ENCODE peak calls at places on chromosomes 12 and 14, in ten cellular contexts. L is heart left ventricle, E is A673, Y is body of pancreas, C is GM23338, H is lower lobe of right lung, G is gastrocnemius medialis, X is astrocyte, M is IMR-90, B is left ventricle myocardium inferior. A is an unnamed sample. For H3K4me1, the result is how much of the 10 kb centered on the place peaks cover.

GRCh38 chr12:124518051-124518932 is 49.1 kb downstream of the NCOR2 start:
- DNase-seq in L (peak), E (peak), Y (peak), C (no peak), H (peak), G (peak), X (peak), M (peak), B (peak), A (peak)

GRCh38 chr14:51860836-51861583 is 598 bp downstream of the GNG2 start:
- DNase-seq in L (no peak), E (no peak), Y (no peak), C (no peak), H (no peak), G (no peak), X (peak), M (peak), B (no peak), A (no peak)

GRCh38 chr12:108875682-108876361 is 4.1 kb upstream of the DAO start:
- DNase-seq in L (no peak), E (no peak), Y (no peak), C (no peak), H (no peak), G (no peak), X (no peak), M (no peak), B (no peak), A (no peak)

GRCh38 chr14:104223101-104223809 is 84.9 kb downstream of the KIF26A start:
- DNase-seq in L (peak), E (peak), Y (peak), C (peak), H (peak), G (no peak), X (no peak), M (no peak), B (no peak), A (no peak)

GRCh38 chr12:122435186-122435585 is 12.7 kb upstream of the CLIP1 start:
- DNase-seq in L (no peak), E (no peak), Y (no peak), C (no peak), H (no peak), G (no peak), X (no peak), M (no peak), B (no peak), A (no peak)

GRCh38 chr12:7154042-7154441 is 23.9 kb downstream of the CLSTN3 start:
- DNase-seq in L (no peak), E (no peak), Y (no peak), C (no peak), H (no peak), G (no peak), X (no peak), M (no peak), B (no peak), A (no peak)

GRCh38 chr12:85441740-85442139 is 161.7 kb downstream of the ALX1 start:
- DNase-seq in L (no peak), E (peak), Y (no peak), C (no peak), H (no peak), G (no peak), X (no peak), M (peak), B (no peak), A (peak)

GRCh38 chr12:6943719-6944380 is at the start of the genes C12orf57 and RNU7-1:
- DNase-seq in L (peak), E (peak), Y (peak), C (peak), H (peak), G (no peak), X (peak), M (peak), B (peak), A (peak)

GRCh38 chr14:101595349-101595748 is 34.1 kb downstream of the DIO3 start:
- DNase-seq in L (no peak), E (no peak), Y (no peak), C (no peak), H (no peak), G (no peak), X (no peak), M (no peak), B (no peak), A (no peak)

GRCh38 chr14:89634037-89634436 is 217.0 kb upstream of the FOXN3 start:
- DNase-seq in L (no peak), E (no peak), Y (no peak), C (no peak), H (no peak), G (no peak), X (no peak), M (no peak), B (no peak), A (no peak)

GRCh38 chr12:128621304-128621703 is 202.5 kb downstream of the SLC15A4 start:
- DNase-seq in L (no peak), E (no peak), Y (no peak), C (no peak), H (no peak), G (no peak), X (no peak), M (no peak), B (no peak), A (no peak)

GRCh38 chr14:104970231-104971068 is 7.7 kb downstream of the AHNAK2 start:
- DNase-seq in L (peak), E (peak), Y (no peak), C (peak), H (peak), G (peak), X (peak), M (peak), B (peak), A (peak)

DNA sequence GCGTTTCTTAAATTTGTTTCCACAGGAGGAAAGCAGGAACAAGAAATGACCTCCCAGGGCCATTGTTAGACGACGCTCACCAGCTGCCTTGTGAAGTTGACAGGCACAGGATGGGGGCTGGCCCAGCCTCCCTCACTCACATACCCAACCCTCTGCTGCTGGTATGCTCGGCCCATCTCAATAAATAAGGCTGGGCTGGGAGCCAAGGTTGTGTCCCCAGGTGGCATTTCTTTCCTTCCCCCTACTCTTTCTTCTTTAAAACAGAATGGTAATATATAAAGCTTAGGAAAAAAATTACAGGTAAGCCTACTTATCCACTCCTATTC is 93.0 kb downstream of the ACTN1 start:
- DNase-seq in L (no peak), E (peak), Y (no peak), C (peak), H (no peak), G (no peak), X (no peak), M (no peak), B (no peak), A (no peak)
- H3K27ac ChIP-seq in L (no peak), E (no peak), Y (no peak), C (no peak), H (no peak), G (no peak), X (peak), M (no peak), B (no peak), A (no peak)

DNA sequence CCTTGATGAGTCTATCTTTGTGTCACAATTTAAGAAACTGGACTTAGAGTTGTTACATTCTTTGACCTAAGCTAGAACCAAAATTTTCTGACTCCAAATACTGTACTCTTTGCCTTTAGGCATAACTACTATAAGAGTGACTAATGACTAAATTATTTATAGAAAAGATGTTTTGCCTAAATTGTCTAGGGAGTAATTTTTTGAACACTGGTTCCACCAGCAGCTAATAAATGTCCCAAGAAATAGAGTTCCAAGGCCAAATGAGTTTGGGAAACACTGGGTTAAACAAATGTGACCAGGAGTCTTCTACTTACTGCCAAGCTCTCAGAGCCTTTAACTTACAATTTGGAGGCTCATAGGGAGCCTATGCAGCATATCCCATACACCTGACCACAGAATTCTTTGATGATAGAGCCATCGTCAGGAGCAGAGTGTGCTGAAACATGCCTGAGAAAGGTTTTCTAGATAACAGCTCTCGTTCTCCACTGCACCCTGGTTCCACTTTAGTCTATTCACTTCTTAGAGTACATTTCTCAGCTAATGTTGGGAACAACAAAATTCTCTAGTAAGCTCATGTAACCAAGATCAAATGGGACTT is 215.9 kb upstream of the HMGA2 start:
- DNase-seq in L (no peak), E (no peak), Y (no peak), C (no peak), H (no peak), G (no peak), X (peak), M (peak), B (no peak), A (peak)
- H3K4me1 ChIP-seq in L (under half), E (under half), Y (under half), C (under half), H (under half), G (under half), X (under half), M (under half), B (under half), A (half or more)

GRCh38 chr12:51083140-51083833 is at the start of gene CSRNP2:
- DNase-seq in L (peak), E (peak), Y (peak), C (peak), H (peak), G (peak), X (peak), M (peak), B (peak), A (peak)
- TF ChIP-seq CTCF in L (no peak), E (no peak), Y (no peak), C (no peak), H (peak), G (no peak), X (no peak), M (peak), B (no peak), A (peak)

GRCh38 chr12:53213348-53213747 is 6.3 kb upstream of the ITGB7 start:
- DNase-seq in L (peak), E (peak), Y (peak), C (peak), H (peak), G (peak), X (peak), M (peak), B (peak), A (no peak)
- H3K27ac ChIP-seq in L (peak), E (no peak), Y (no peak), C (peak), H (no peak), G (no peak), X (no peak), M (no peak), B (peak), A (no peak)

GRCh38 chr12:104154286-104154685 is 16.3 kb upstream of the NFYB start:
- DNase-seq in L (no peak), E (no peak), Y (no peak), C (no peak), H (no peak), G (no peak), X (no peak), M (no peak), B (no peak), A (no peak)
- H3K4me1 ChIP-seq in L (under half), E (under half), Y (under half), C (under half), H (under half), G (under half), X (under half), M (under half), B (under half), A (under half)

GRCh38 chr14:60514378-60515243 is 5.7 kb downstream of the SIX6 start:
- DNase-seq in L (no peak), E (peak), Y (peak), C (peak), H (no peak), G (peak), X (peak), M (no peak), B (no peak), A (no peak)
- TF ChIP-seq CTCF in L (no peak), E (peak), Y (peak), C (peak), H (peak), G (no peak), X (no peak), M (peak), B (peak), A (peak)

GRCh38 chr12:57782243-57782607 is 362 bp upstream of the TSFM start:
- DNase-seq in L (no peak), E (no peak), Y (no peak), C (no peak), H (no peak), G (no peak), X (no peak), M (no peak), B (no peak), A (no peak)

GRCh38 chr12:57783861-57784260 is 1.3 kb downstream of the TSFM start:
- DNase-seq in L (no peak), E (no peak), Y (no peak), C (no peak), H (no peak), G (no peak), X (no peak), M (no peak), B (no peak), A (no peak)

GRCh38 chr12:57782608-57783465 is at the start of gene TSFM:
- DNase-seq in L (peak), E (peak), Y (peak), C (peak), H (peak), G (peak), X (peak), M (peak), B (peak), A (peak)

GRCh38 chr12:57781801-57782200 is 786 bp upstream of the TSFM start:
- DNase-seq in L (no peak), E (no peak), Y (no peak), C (no peak), H (no peak), G (no peak), X (no peak), M (no peak), B (no peak), A (no peak)

GRCh38 chr12:57783466-57783801 is 847 bp downstream of the TSFM start:
- DNase-seq in L (no peak), E (no peak), Y (no peak), C (no peak), H (no peak), G (no peak), X (no peak), M (no peak), B (no peak), A (no peak)
- H3K27ac ChIP-seq in L (no peak), E (peak), Y (no peak), C (no peak), H (no peak), G (no peak), X (peak), M (no peak), B (no peak), A (no peak)